ENCODE peak calls at places on chromosomes 16 and 17, in five cellular contexts. N is A673, B is Panc1, M is heart left ventricle, A is DND-41. Y is an unnamed sample. For H3K4me1, the result is how much of the 10 kb centered on the place peaks cover.

GRCh38 chr16:88747588-88748301 is 37.3 kb downstream of the PIEZO1 start:
- DNase-seq in A (peak), N (peak), M (no peak), B (no peak), Y (no peak)

GRCh38 chr16:8716592-8716991 is 42.2 kb downstream of the ABAT start:
- DNase-seq in B (no peak), A (no peak), N (no peak), M (no peak), Y (no peak)

GRCh38 chr17:36504156-36504545 is 17.7 kb downstream of the ZNHIT3 start:
- DNase-seq in M (no peak), B (no peak), N (no peak), A (no peak), Y (no peak)

GRCh38 chr17:55053855-55054254 is 85.3 kb downstream of the STXBP4 start:
- DNase-seq in A (no peak), M (no peak), N (peak), B (no peak), Y (no peak)

GRCh38 chr17:43356999-43357398 is 41.8 kb upstream of the ARL4D start:
- DNase-seq in A (no peak), M (no peak), B (no peak), N (no peak), Y (no peak)

GRCh38 chr17:17467720-17468119 is 9.1 kb upstream of the MED9 start:
- DNase-seq in A (no peak), B (no peak), N (no peak), M (no peak), Y (no peak)

GRCh38 chr16:938136-938535 is 32.6 kb downstream of the LMF1 start:
- DNase-seq in N (no peak), B (no peak), M (no peak), A (no peak), Y (no peak)

GRCh38 chr17:82740906-82741759 is 5.7 kb downstream of the FN3K start:
- DNase-seq in B (no peak), A (no peak), N (no peak), M (no peak), Y (no peak)

GRCh38 chr16:56800355-56800754 is 64.7 kb upstream of the SLC12A3 start:
- DNase-seq in A (no peak), B (no peak), M (no peak), N (no peak), Y (no peak)

GRCh38 chr16:72963921-72964320 is 84.0 kb downstream of the ZFHX3 start:
- DNase-seq in M (no peak), A (no peak), B (no peak), N (no peak), Y (no peak)

GRCh38 chr17:2689411-2690164 is 22.0 kb downstream of the CLUH start:
- DNase-seq in B (no peak), N (no peak), A (no peak), M (peak), Y (peak)

GRCh38 chr17:64741038-64741641 is 79.0 kb upstream of the SMURF2 start:
- DNase-seq in A (no peak), B (no peak), N (peak), M (peak), Y (peak)

GRCh38 chr17:13374203-13375143 is 227.3 kb downstream of the HS3ST3A1 start:
- DNase-seq in M (no peak), B (no peak), N (no peak), A (no peak), Y (no peak)

GRCh38 chr17:45946841-45947256 is 52.2 kb upstream of the STH start:
- DNase-seq in A (no peak), N (peak), M (no peak), B (no peak), Y (peak)

GRCh38 chr17:72764632-72765041 is 327.9 kb downstream of the SLC39A11 start:
- DNase-seq in A (no peak), M (no peak), N (no peak), B (no peak), Y (no peak)

GRCh38 chr16:314351-314750 is 31.4 kb downstream of the PDIA2 start:
- DNase-seq in N (no peak), B (no peak), M (no peak), A (no peak), Y (peak)

GRCh38 chr17:13981881-13982280 is 87.4 kb upstream of the COX10 start:
- DNase-seq in A (no peak), B (no peak), M (no peak), N (peak), Y (no peak)

GRCh38 chr16:4272114-4272954 is 489 bp downstream of the TFAP4 start:
- DNase-seq in N (peak), A (peak), B (no peak), M (peak), Y (no peak)

GRCh38 chr16:81686391-81687182 is 92.5 kb upstream of the PLCG2 start:
- DNase-seq in M (no peak), N (no peak), A (no peak), B (no peak), Y (peak)

GRCh38 chr17:79385962-79386563 is 224.8 kb downstream of the RBFOX3 start:
- DNase-seq in B (no peak), M (no peak), A (no peak), N (no peak), Y (no peak)

GRCh38 chr17:76695059-76695892 is 15.5 kb downstream of the MXRA7 start:
- DNase-seq in A (no peak), B (no peak), N (no peak), M (no peak), Y (peak)

GRCh38 chr17:34850023-34850422 is 111.2 kb downstream of the CCT6B start:
- DNase-seq in A (no peak), B (no peak), N (no peak), M (no peak), Y (no peak)

GRCh38 chr16:4826980-4827379 is 20.1 kb downstream of the GLYR1 start:
- DNase-seq in B (no peak), M (peak), N (no peak), A (no peak), Y (peak)

GRCh38 chr16:59030923-59031485 is 296.9 kb upstream of the GOT2 start:
- DNase-seq in B (no peak), M (no peak), A (no peak), N (no peak), Y (no peak)

GRCh38 chr16:24980077-24980793 is 34.9 kb downstream of the ARHGAP17 start:
- DNase-seq in B (no peak), N (no peak), M (peak), A (no peak), Y (no peak)

GRCh38 chr16:80614908-80615696 is 74.3 kb downstream of the DYNLRB2 start:
- DNase-seq in M (no peak), A (no peak), N (no peak), B (no peak), Y (no peak)

GRCh38 chr17:35795007-35795870 is at the start of gene MMP28:
- DNase-seq in M (no peak), B (no peak), N (no peak), A (no peak), Y (peak)

GRCh38 chr17:73750975-73751374 is 106.7 kb upstream of the SDK2 start:
- DNase-seq in B (no peak), M (no peak), A (no peak), N (no peak), Y (no peak)

GRCh38 chr16:28531777-28532744 is 6.7 kb downstream of the NUPR1 start:
- DNase-seq in B (no peak), N (no peak), M (peak), A (no peak), Y (peak)

GRCh38 chr16:57601801-57602478 is 26.5 kb upstream of the ADGRG1 start:
- DNase-seq in B (no peak), M (no peak), N (no peak), A (peak), Y (no peak)

GRCh38 chr17:5783269-5783668 is 199.0 kb upstream of the NLRP1 start:
- DNase-seq in B (no peak), N (no peak), A (no peak), M (no peak), Y (no peak)

DNA sequence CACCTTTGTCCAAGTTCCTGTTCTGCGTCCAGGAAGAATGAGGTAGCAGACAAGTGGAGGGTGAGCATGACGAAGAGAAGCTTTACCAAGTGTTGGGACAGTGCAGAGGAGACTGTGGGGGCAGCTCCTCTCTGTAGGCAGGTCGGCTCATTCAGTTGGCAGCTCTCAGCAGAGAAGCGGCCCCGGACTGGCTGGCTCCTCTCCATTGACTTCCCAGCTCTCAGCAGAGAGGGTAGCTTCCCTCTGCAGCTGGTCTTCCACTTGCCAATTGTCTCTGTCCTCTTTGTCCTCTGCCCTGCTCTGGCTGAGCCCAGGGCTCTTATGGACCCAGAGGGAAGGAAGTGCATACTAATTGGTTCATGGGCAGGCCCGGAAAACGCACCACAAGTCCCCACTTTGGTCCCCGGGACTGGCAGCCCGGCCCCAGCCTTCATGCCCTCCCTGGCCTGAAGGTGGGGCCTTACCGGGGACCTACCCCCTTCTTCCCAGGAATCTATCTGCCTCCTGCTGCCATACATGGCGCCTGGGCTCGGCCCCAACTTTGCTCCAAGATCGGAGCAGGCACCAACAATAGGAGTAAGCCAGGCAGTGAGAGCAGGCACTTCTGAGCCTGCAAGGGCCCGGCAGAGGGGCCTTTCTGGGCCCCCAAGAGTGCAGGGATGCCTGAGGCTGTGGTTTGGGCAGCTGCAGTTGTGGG is 10.1 kb downstream of the KCTD5 start:
- DNase-seq in M (peak), A (no peak), B (no peak), N (no peak), Y (peak)
- H3K4me3 ChIP-seq in M (no peak), A (no peak), B (no peak), N (no peak), Y (no peak)

GRCh38 chr17:80793851-80794267 is 197.8 kb upstream of the CHMP6 start:
- DNase-seq in A (no peak), N (no peak), M (no peak), B (no peak), Y (no peak)
- H3K4me1 ChIP-seq in A (under half), N (under half), M (under half), B (under half), Y (under half)

GRCh38 chr17:61405686-61406542 is 6.3 kb downstream of the TBX2 start:
- DNase-seq in M (peak), N (no peak), B (no peak), A (no peak), Y (peak)
- H3K4me3 ChIP-seq in M (peak), N (no peak), B (no peak), A (no peak), Y (no peak)

GRCh38 chr16:17360810-17361209 is 110.0 kb downstream of the XYLT1 start:
- DNase-seq in N (no peak), M (no peak), B (no peak), A (no peak), Y (no peak)
- H3K4me1 ChIP-seq in N (under half), M (under half), B (under half), A (under half), Y (under half)

GRCh38 chr16:53952215-53953208 is 248.6 kb downstream of the FTO start:
- DNase-seq in A (peak), M (no peak), N (peak), B (no peak), Y (no peak)
- H3K4me3 ChIP-seq in A (no peak), M (no peak), N (no peak), B (no peak), Y (no peak)

GRCh38 chr17:40069751-40070643 is 7.2 kb downstream of the THRA start:
- DNase-seq in B (no peak), M (peak), A (peak), N (peak), Y (no peak)
- H3K4me1 ChIP-seq in B (half or more), M (under half), A (under half), N (under half), Y (half or more)

GRCh38 chr16:53664724-53665345 is 38.8 kb downstream of the RPGRIP1L start:
- DNase-seq in N (no peak), B (no peak), A (no peak), M (no peak), Y (no peak)
- H3K4me3 ChIP-seq in N (no peak), B (no peak), A (no peak), M (no peak), Y (peak)

GRCh38 chr16:84517366-84517765 is 12.9 kb upstream of the MEAK7 start:
- DNase-seq in A (no peak), N (no peak), B (no peak), M (no peak), Y (no peak)

GRCh38 chr16:84518804-84519341 is 14.4 kb upstream of the MEAK7 start:
- DNase-seq in N (no peak), M (no peak), A (no peak), B (no peak), Y (no peak)

GRCh38 chr16:84524346-84524920 is 20.0 kb upstream of the MEAK7 start:
- DNase-seq in B (no peak), A (no peak), N (no peak), M (no peak), Y (no peak)

GRCh38 chr16:84520778-84521770 is 16.6 kb upstream of the MEAK7 start:
- DNase-seq in M (no peak), A (no peak), N (no peak), B (no peak), Y (no peak)

GRCh38 chr16:84519855-84520254 is 15.4 kb upstream of the MEAK7 start:
- DNase-seq in N (no peak), M (no peak), B (no peak), A (no peak), Y (no peak)
- H3K4me1 ChIP-seq in N (under half), M (under half), B (under half), A (under half), Y (under half)

GRCh38 chr17:29573558-29573870 is 5.0 kb downstream of the TP53I13 start:
- DNase-seq in B (no peak), M (no peak), A (no peak), N (no peak), Y (peak)

GRCh38 chr17:29571883-29572681 is 3.6 kb downstream of the TP53I13 start:
- DNase-seq in B (no peak), A (no peak), N (no peak), M (no peak), Y (peak)

GRCh38 chr17:29573871-29574731 is 5.6 kb downstream of the TP53I13 start:
- DNase-seq in N (no peak), B (no peak), A (no peak), M (peak), Y (peak)

GRCh38 chr17:29571486-29571882 is 3.0 kb downstream of the TP53I13 start:
- DNase-seq in B (no peak), A (no peak), M (peak), N (no peak), Y (peak)

GRCh38 chr17:29572691-29573557 is 4.4 kb downstream of the TP53I13 start:
- DNase-seq in A (no peak), B (no peak), N (peak), M (peak), Y (peak)
- H3K4me3 ChIP-seq in A (no peak), B (no peak), N (no peak), M (peak), Y (peak)

GRCh38 chr17:7136266-7136877 is 21.8 kb upstream of the ASGR2 start:
- DNase-seq in B (peak), A (peak), M (peak), N (peak), Y (peak)
- H3K4me1 ChIP-seq in B (under half), A (under half), M (under half), N (under half), Y (under half)